ENCODE peak calls at places on chromosome 10, in six cellular contexts. One of them, this sample, is unnamed.

GRCh38 chr10:105148921-105149320 is 507.8 kb downstream of the SORCS3 start:
- DNase-seq in mammary epithelial cell: peak; percentile 85
- DNase-seq in lower lobe of right lung: no peak
- DNase-seq in fibroblast of lung: peak; percentile 60
- DNase-seq in Peyer's patch: no peak
- DNase-seq in spleen: no peak
- DNase-seq in this sample: peak; percentile 82

GRCh38 chr10:77710759-77711682 is 73.4 kb upstream of the KCNMA1 start:
- DNase-seq in spleen: peak; percentile 93
- DNase-seq in mammary epithelial cell: peak; percentile 43
- DNase-seq in fibroblast of lung: peak; percentile 41
- DNase-seq in Peyer's patch: peak; percentile 50
- DNase-seq in lower lobe of right lung: peak; percentile 82
- DNase-seq in this sample: no peak

GRCh38 chr10:77236700-77237099 is 400.9 kb downstream of the KCNMA1 start:
- DNase-seq in mammary epithelial cell: peak; percentile 48
- DNase-seq in fibroblast of lung: peak; percentile 66
- DNase-seq in spleen: no peak
- DNase-seq in lower lobe of right lung: no peak
- DNase-seq in Peyer's patch: no peak
- DNase-seq in this sample: no peak

GRCh38 chr10:119104653-119105024 is 726 bp downstream of the DENND10 start:
- DNase-seq in mammary epithelial cell: peak; percentile 13
- DNase-seq in fibroblast of lung: peak; percentile 17
- DNase-seq in lower lobe of right lung: peak; percentile 52
- DNase-seq in Peyer's patch: no peak
- DNase-seq in spleen: peak; percentile 88
- DNase-seq in this sample: no peak

GRCh38 chr10:125844673-125845300 is 21.4 kb downstream of the BCCIP start:
- DNase-seq in Peyer's patch: no peak
- DNase-seq in spleen: no peak
- DNase-seq in lower lobe of right lung: no peak
- DNase-seq in fibroblast of lung: no peak
- DNase-seq in mammary epithelial cell: no peak
- DNase-seq in this sample: no peak

GRCh38 chr10:93199221-93199681 is 125.6 kb downstream of the CYP26A1 start:
- DNase-seq in mammary epithelial cell: peak; percentile 6
- DNase-seq in fibroblast of lung: peak; percentile 85
- DNase-seq in lower lobe of right lung: peak; percentile 73
- DNase-seq in spleen: no peak
- DNase-seq in Peyer's patch: peak; percentile 33
- DNase-seq in this sample: peak; percentile 55

GRCh38 chr10:119005377-119006043 is 24.0 kb upstream of the NANOS1 start:
- DNase-seq in mammary epithelial cell: peak; percentile 63
- DNase-seq in spleen: no peak
- DNase-seq in fibroblast of lung: peak; percentile 49
- DNase-seq in Peyer's patch: no peak
- DNase-seq in lower lobe of right lung: no peak
- DNase-seq in this sample: no peak

GRCh38 chr10:29849434-29849833 is 210.0 kb downstream of the JCAD start:
- DNase-seq in mammary epithelial cell: no peak
- DNase-seq in Peyer's patch: no peak
- DNase-seq in lower lobe of right lung: no peak
- DNase-seq in fibroblast of lung: peak; percentile 97
- DNase-seq in spleen: no peak
- DNase-seq in this sample: no peak

GRCh38 chr10:17685227-17685840 is 41.4 kb downstream of the STAM start:
- DNase-seq in fibroblast of lung: no peak
- DNase-seq in Peyer's patch: no peak
- DNase-seq in mammary epithelial cell: no peak
- DNase-seq in spleen: no peak
- DNase-seq in lower lobe of right lung: no peak
- DNase-seq in this sample: no peak

GRCh38 chr10:64659311-64659710 is 1138.1 kb downstream of the REEP3 start:
- DNase-seq in mammary epithelial cell: no peak
- DNase-seq in lower lobe of right lung: no peak
- DNase-seq in fibroblast of lung: no peak
- DNase-seq in Peyer's patch: no peak
- DNase-seq in spleen: no peak
- DNase-seq in this sample: no peak

GRCh38 chr10:18113881-18114280 is 26.3 kb upstream of the CACNB2 start:
- DNase-seq in fibroblast of lung: peak; percentile 83
- DNase-seq in spleen: no peak
- DNase-seq in mammary epithelial cell: no peak
- DNase-seq in lower lobe of right lung: no peak
- DNase-seq in Peyer's patch: no peak
- DNase-seq in this sample: no peak

GRCh38 chr10:98417973-98418372 is 3.0 kb upstream of the PYROXD2 start:
- DNase-seq in spleen: no peak
- DNase-seq in fibroblast of lung: no peak
- DNase-seq in mammary epithelial cell: no peak
- DNase-seq in lower lobe of right lung: no peak
- DNase-seq in Peyer's patch: no peak
- DNase-seq in this sample: no peak

GRCh38 chr10:61612009-61612408 is 50.7 kb upstream of the CABCOCO1 start:
- DNase-seq in Peyer's patch: no peak
- DNase-seq in spleen: no peak
- DNase-seq in fibroblast of lung: no peak
- DNase-seq in lower lobe of right lung: no peak
- DNase-seq in mammary epithelial cell: no peak
- DNase-seq in this sample: no peak

GRCh38 chr10:4688620-4689019 is 137.4 kb upstream of the AKR1E2 start:
- DNase-seq in Peyer's patch: no peak
- DNase-seq in lower lobe of right lung: no peak
- DNase-seq in fibroblast of lung: no peak
- DNase-seq in mammary epithelial cell: no peak
- DNase-seq in spleen: no peak
- DNase-seq in this sample: no peak

GRCh38 chr10:100569687-100570517 is 34.2 kb downstream of the HIF1AN start:
- DNase-seq in fibroblast of lung: no peak
- DNase-seq in mammary epithelial cell: no peak
- DNase-seq in lower lobe of right lung: no peak
- DNase-seq in Peyer's patch: no peak
- DNase-seq in spleen: no peak
- DNase-seq in this sample: no peak

GRCh38 chr10:93580824-93581223 is 14.4 kb downstream of the FFAR4 start:
- DNase-seq in lower lobe of right lung: no peak
- DNase-seq in fibroblast of lung: peak; percentile 18
- DNase-seq in mammary epithelial cell: no peak
- DNase-seq in Peyer's patch: no peak
- DNase-seq in spleen: no peak
- DNase-seq in this sample: no peak

GRCh38 chr10:12380999-12381398 is 31.7 kb downstream of the CAMK1D start:
- DNase-seq in Peyer's patch: no peak
- DNase-seq in spleen: no peak
- DNase-seq in lower lobe of right lung: no peak
- DNase-seq in fibroblast of lung: no peak
- DNase-seq in mammary epithelial cell: no peak
- DNase-seq in this sample: no peak

GRCh38 chr10:115657161-115657850 is 564.1 kb downstream of the ATRNL1 start:
- DNase-seq in fibroblast of lung: peak; percentile 36
- DNase-seq in lower lobe of right lung: no peak
- DNase-seq in mammary epithelial cell: no peak
- DNase-seq in Peyer's patch: no peak
- DNase-seq in spleen: no peak
- DNase-seq in this sample: no peak

GRCh38 chr10:28985137-28985885 is 303.6 kb upstream of the LYZL1 start:
- DNase-seq in mammary epithelial cell: no peak
- DNase-seq in lower lobe of right lung: no peak
- DNase-seq in spleen: no peak
- DNase-seq in fibroblast of lung: no peak
- DNase-seq in Peyer's patch: no peak
- DNase-seq in this sample: no peak

GRCh38 chr10:58856508-58857240 is 319.8 kb upstream of the PHYHIPL start:
- DNase-seq in spleen: no peak
- DNase-seq in Peyer's patch: no peak
- DNase-seq in lower lobe of right lung: no peak
- DNase-seq in mammary epithelial cell: peak; percentile 78
- DNase-seq in fibroblast of lung: peak; percentile 98
- DNase-seq in this sample: peak; percentile 94

GRCh38 chr10:13709931-13710690 is 123.3 kb downstream of the PRPF18 start:
- DNase-seq in lower lobe of right lung: no peak
- DNase-seq in fibroblast of lung: peak; percentile 83
- DNase-seq in Peyer's patch: no peak
- DNase-seq in spleen: peak; percentile 49
- DNase-seq in mammary epithelial cell: no peak
- DNase-seq in this sample: no peak

GRCh38 chr10:66931340-66931948 is 5.6 kb downstream of the LRRTM3 start:
- DNase-seq in Peyer's patch: no peak
- DNase-seq in fibroblast of lung: peak; percentile 56
- DNase-seq in spleen: no peak
- DNase-seq in lower lobe of right lung: no peak
- DNase-seq in mammary epithelial cell: peak; percentile 28
- DNase-seq in this sample: peak; percentile 29

GRCh38 chr10:100567249-100567648 is 31.5 kb downstream of the HIF1AN start:
- DNase-seq in spleen: no peak
- DNase-seq in lower lobe of right lung: no peak
- DNase-seq in mammary epithelial cell: no peak
- DNase-seq in Peyer's patch: no peak
- DNase-seq in fibroblast of lung: no peak
- DNase-seq in this sample: no peak

GRCh38 chr10:7218974-7219373 is 191.9 kb downstream of the SFMBT2 start:
- DNase-seq in spleen: no peak
- DNase-seq in lower lobe of right lung: no peak
- DNase-seq in mammary epithelial cell: no peak
- DNase-seq in Peyer's patch: no peak
- DNase-seq in fibroblast of lung: peak; percentile 52
- DNase-seq in this sample: no peak

GRCh38 chr10:18582803-18583202 is 68.6 kb downstream of the NSUN6 start:
- DNase-seq in Peyer's patch: no peak
- DNase-seq in fibroblast of lung: peak; percentile 52
- DNase-seq in spleen: no peak
- DNase-seq in mammary epithelial cell: no peak
- DNase-seq in lower lobe of right lung: no peak
- DNase-seq in this sample: no peak

GRCh38 chr10:78830062-78830974 is 238.4 kb upstream of the ZMIZ1 start:
- DNase-seq in spleen: no peak
- DNase-seq in mammary epithelial cell: peak; percentile 20
- DNase-seq in fibroblast of lung: peak; percentile 44
- DNase-seq in lower lobe of right lung: no peak
- DNase-seq in Peyer's patch: no peak
- DNase-seq in this sample: peak; percentile 28

GRCh38 chr10:26259341-26259740 is 42.8 kb downstream of the GAD2 start:
- DNase-seq in spleen: no peak
- DNase-seq in mammary epithelial cell: no peak
- DNase-seq in fibroblast of lung: no peak
- DNase-seq in lower lobe of right lung: no peak
- DNase-seq in Peyer's patch: no peak
- DNase-seq in this sample: no peak

GRCh38 chr10:576130-576465 is 113.4 kb downstream of the DIP2C start:
- DNase-seq in mammary epithelial cell: peak; percentile 94
- DNase-seq in Peyer's patch: no peak
- DNase-seq in fibroblast of lung: peak; percentile 60
- DNase-seq in lower lobe of right lung: peak; percentile 7
- DNase-seq in spleen: no peak
- DNase-seq in this sample: no peak

GRCh38 chr10:47144525-47144924 is 155.5 kb upstream of the GDF10 start:
- DNase-seq in Peyer's patch: no peak
- DNase-seq in spleen: no peak
- DNase-seq in lower lobe of right lung: no peak
- DNase-seq in fibroblast of lung: no peak
- DNase-seq in mammary epithelial cell: no peak
- DNase-seq in this sample: no peak

GRCh38 chr10:37701781-37702493 is 155.5 kb downstream of the ZNF248 start:
- DNase-seq in fibroblast of lung: no peak
- DNase-seq in spleen: peak; percentile 60
- DNase-seq in mammary epithelial cell: no peak
- DNase-seq in lower lobe of right lung: no peak
- DNase-seq in Peyer's patch: no peak
- DNase-seq in this sample: no peak

GRCh38 chr10:68167271-68167670 is 58.0 kb downstream of the MYPN start:
- DNase-seq in lower lobe of right lung: no peak
- DNase-seq in Peyer's patch: no peak
- DNase-seq in spleen: no peak
- DNase-seq in fibroblast of lung: peak; percentile 8
- DNase-seq in mammary epithelial cell: peak; percentile 11
- DNase-seq in this sample: no peak

DNA sequence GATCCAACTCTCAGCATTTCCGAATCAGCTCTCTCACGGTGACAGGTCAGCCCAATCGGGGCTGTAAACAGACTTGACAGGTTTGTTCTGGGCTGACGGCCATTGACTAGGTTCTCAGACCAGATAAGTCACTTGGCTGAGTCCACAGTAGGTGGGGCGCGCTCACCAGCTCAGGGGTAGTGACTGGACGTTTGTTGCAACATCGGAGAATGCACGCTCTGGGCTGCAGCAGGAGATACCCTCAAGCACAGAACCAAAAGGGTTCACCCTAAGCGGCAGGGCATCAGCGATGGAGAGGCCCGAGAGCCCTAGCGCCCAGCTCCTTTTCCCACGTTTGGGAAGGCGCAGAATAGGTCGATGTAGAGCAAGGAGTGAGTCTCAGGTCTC is 1.8 kb downstream of the KLLN start:
- DNase-seq in fibroblast of lung: peak; percentile 88
- DNase-seq in spleen: peak; percentile 93
- DNase-seq in mammary epithelial cell: peak; percentile 87
- DNase-seq in Peyer's patch: peak; percentile 71
- DNase-seq in lower lobe of right lung: peak; percentile 86
- DNase-seq in this sample: no peak
- TF ChIP-seq CTCF in fibroblast of lung: no peak
- TF ChIP-seq CTCF in spleen: no peak
- TF ChIP-seq CTCF in mammary epithelial cell: peak; percentile 12
- TF ChIP-seq CTCF in Peyer's patch: peak; percentile 5
- TF ChIP-seq CTCF in lower lobe of right lung: no peak
- TF ChIP-seq CTCF in this sample: peak; percentile 27

GRCh38 chr10:130066743-130067142 is 43.9 kb downstream of the C10orf143 start:
- DNase-seq in lower lobe of right lung: no peak
- DNase-seq in spleen: no peak
- DNase-seq in mammary epithelial cell: no peak
- DNase-seq in fibroblast of lung: no peak
- DNase-seq in Peyer's patch: no peak
- DNase-seq in this sample: no peak
- H3K4me3 ChIP-seq in lower lobe of right lung: no peak overlapping the region
- H3K4me3 ChIP-seq in spleen: no peak overlapping the region
- H3K4me3 ChIP-seq in mammary epithelial cell: no peak overlapping the region
- H3K4me3 ChIP-seq in fibroblast of lung: no peak overlapping the region
- H3K4me3 ChIP-seq in Peyer's patch: no peak overlapping the region
- H3K4me3 ChIP-seq in this sample: no peak overlapping the region

DNA sequence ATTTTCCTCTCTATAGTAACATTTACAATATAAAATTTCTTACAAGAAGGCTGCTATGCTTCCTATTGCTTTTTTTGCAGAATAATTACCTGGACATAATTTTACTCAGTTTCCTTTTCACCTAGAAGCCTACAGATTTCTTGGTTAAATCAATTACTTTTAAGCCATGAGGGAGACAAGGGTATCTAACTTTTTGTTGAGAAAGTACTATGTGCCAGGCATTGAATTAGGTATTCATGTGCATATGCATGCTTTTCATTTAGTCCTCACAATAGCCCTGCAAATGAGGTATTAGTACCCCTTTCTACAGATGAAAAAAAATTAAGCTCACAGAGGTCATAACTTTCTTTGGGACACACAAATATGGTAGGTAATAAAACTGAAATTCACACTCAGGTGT is 16.4 kb downstream of the PCGF6 start:
- DNase-seq in spleen: no peak
- DNase-seq in mammary epithelial cell: no peak
- DNase-seq in Peyer's patch: no peak
- DNase-seq in lower lobe of right lung: no peak
- DNase-seq in fibroblast of lung: no peak
- DNase-seq in this sample: no peak
- H3K36me3 ChIP-seq in spleen: peaks cover 40% of the 10 kb centered on the region
- H3K36me3 ChIP-seq in mammary epithelial cell: peaks cover 20% of the 10 kb centered on the region
- H3K36me3 ChIP-seq in Peyer's patch: no peaks in the 10 kb centered on the region
- H3K36me3 ChIP-seq in lower lobe of right lung: peaks cover 60% of the 10 kb centered on the region
- H3K36me3 ChIP-seq in fibroblast of lung: no peaks in the 10 kb centered on the region
- H3K36me3 ChIP-seq in this sample: no peaks in the 10 kb centered on the region

GRCh38 chr10:80199828-80200227 is 5.5 kb downstream of the ANXA11 start:
- DNase-seq in fibroblast of lung: peak; percentile 39
- DNase-seq in Peyer's patch: no peak
- DNase-seq in mammary epithelial cell: no peak
- DNase-seq in spleen: no peak
- DNase-seq in lower lobe of right lung: no peak
- DNase-seq in this sample: no peak
- TF ChIP-seq CTCF in fibroblast of lung: peak; percentile 37
- TF ChIP-seq CTCF in Peyer's patch: peak; percentile 49
- TF ChIP-seq CTCF in mammary epithelial cell: no peak
- TF ChIP-seq CTCF in spleen: peak; percentile 31
- TF ChIP-seq CTCF in lower lobe of right lung: peak; percentile 34
- TF ChIP-seq CTCF in this sample: no peak

This sample was measured in kidney epithelial cell.